ENCODE peak calls at places on chromosomes 4 and X, in five cellular contexts. W, I, R, Y and L are unnamed samples.

GRCh38 chrX:48573690-48574269 is 504 bp upstream of the RBM3 start:
- DNase-seq in W (no peak), I (peak; percentile 28), R (no peak), Y (peak; percentile 22), L (peak; percentile 56)

GRCh38 chr4:176043838-176044588 is 21.6 kb upstream of the WDR17 start:
- DNase-seq in W (no peak), I (no peak), R (no peak), Y (no peak), L (no peak)

GRCh38 chr4:83389037-83389755 is 54.5 kb upstream of the HPSE start:
- DNase-seq in W (no peak), I (no peak), R (peak; percentile 70), Y (no peak), L (no peak)

GRCh38 chr4:80362578-80363181 is 27.1 kb downstream of the CFAP299 start:
- DNase-seq in W (peak; percentile 13), I (peak; percentile 50), R (peak; percentile 23), Y (no peak), L (peak; percentile 33)

GRCh38 chr4:8278421-8279287 is 9.1 kb downstream of the HTRA3 start:
- DNase-seq in W (no peak), I (no peak), R (peak; percentile 46), Y (peak; percentile 41), L (no peak)

GRCh38 chrX:6968231-6968630 is 179.3 kb upstream of the STS start:
- DNase-seq in W (no peak), I (no peak), R (no peak), Y (no peak), L (no peak)

GRCh38 chrX:152926279-152926678 is 28.4 kb downstream of the ZNF185 start:
- DNase-seq in W (no peak), I (peak; percentile 47), R (peak; percentile 68), Y (peak; percentile 75), L (peak; percentile 60)

GRCh38 chrX:96435636-96436035 is 249.0 kb upstream of the DIAPH2 start:
- DNase-seq in W (no peak), I (no peak), R (no peak), Y (no peak), L (no peak)

GRCh38 chrX:120014354-120015129 is 62.9 kb downstream of the RHOXF2B start:
- DNase-seq in W (no peak), I (no peak), R (no peak), Y (no peak), L (no peak)
- H3K4me3 ChIP-seq in W (no peak overlapping the region), I (no peak overlapping the region), R (no peak overlapping the region), Y (no peak overlapping the region), L (no peak overlapping the region)

GRCh38 chr4:17557880-17558279 is 19.1 kb upstream of the LAP3 start:
- DNase-seq in W (no peak), I (no peak), R (no peak), Y (no peak), L (no peak)
- H3K4me1 ChIP-seq in W (no peaks in the 10 kb centered on the region), I (no peaks in the 10 kb centered on the region), R (peaks cover 11% of the 10 kb centered on the region), Y (no peaks in the 10 kb centered on the region), L (peaks cover 12% of the 10 kb centered on the region)

GRCh38 chr4:1403591-1404572 is 2.4 kb downstream of the NKX1-1 start:
- DNase-seq in W (no peak), I (peak; percentile 15), R (no peak), Y (no peak), L (peak; percentile 5)

GRCh38 chr4:1405636-1406415 is 416 bp downstream of the NKX1-1 start:
- DNase-seq in W (no peak), I (peak; percentile 14), R (no peak), Y (no peak), L (no peak)

GRCh38 chr4:1404573-1405248 is 1.5 kb downstream of the NKX1-1 start:
- DNase-seq in W (no peak), I (peak; percentile 12), R (no peak), Y (no peak), L (no peak)

GRCh38 chr4:1406416-1406945 is at the start of gene NKX1-1:
- DNase-seq in W (no peak), I (no peak), R (no peak), Y (no peak), L (no peak)

GRCh38 chr4:1405249-1405635 is 1.0 kb downstream of the NKX1-1 start:
- DNase-seq in W (no peak), I (no peak), R (no peak), Y (no peak), L (no peak)
- H3K9me3 ChIP-seq in W (no peaks in the 10 kb centered on the region), I (no peaks in the 10 kb centered on the region), R (no peaks in the 10 kb centered on the region), Y (no peaks in the 10 kb centered on the region), L (no peaks in the 10 kb centered on the region)

DNA sequence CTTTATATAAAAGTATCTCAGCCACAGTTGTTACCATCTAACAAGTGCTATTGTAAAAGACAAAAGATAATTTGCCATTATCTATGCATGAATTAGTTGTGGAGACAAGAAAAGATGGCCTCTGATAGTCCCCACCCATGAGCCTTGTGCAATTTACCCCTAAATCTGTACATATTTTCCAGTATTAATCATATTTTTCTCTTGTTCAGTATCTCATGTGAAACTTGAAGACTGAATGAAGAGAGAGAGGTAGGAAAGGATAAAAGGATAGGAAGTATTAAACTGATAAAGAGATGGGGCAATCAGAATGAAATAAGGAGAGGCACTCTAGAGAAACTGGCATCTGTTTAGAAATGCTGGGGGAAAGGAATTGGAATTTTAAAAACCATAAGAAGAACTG is 3.7 kb downstream of the MYOZ2 start:
- DNase-seq in W (no peak), I (no peak), R (peak; percentile 20), Y (no peak), L (no peak)
- H3K4me3 ChIP-seq in W (peak overlapping the region; percentile 62), I (no peak overlapping the region), R (no peak overlapping the region), Y (no peak overlapping the region), L (no peak overlapping the region)

GRCh38 chrX:11765449-11765848 is 7.4 kb downstream of the MSL3 start:
- DNase-seq in W (no peak), I (no peak), R (no peak), Y (no peak), L (no peak)

GRCh38 chrX:11760958-11761357 is 2.9 kb downstream of the MSL3 start:
- DNase-seq in W (no peak), I (no peak), R (no peak), Y (no peak), L (no peak)

GRCh38 chrX:11768039-11768438 is 10.0 kb downstream of the MSL3 start:
- DNase-seq in W (no peak), I (no peak), R (no peak), Y (no peak), L (no peak)

GRCh38 chrX:11766487-11766886 is 8.4 kb downstream of the MSL3 start:
- DNase-seq in W (no peak), I (no peak), R (no peak), Y (no peak), L (no peak)

GRCh38 chrX:11764602-11765067 is 6.6 kb downstream of the MSL3 start:
- DNase-seq in W (no peak), I (no peak), R (no peak), Y (no peak), L (no peak)
- H3K4me1 ChIP-seq in W (peaks cover 62% of the 10 kb centered on the region), I (no peaks in the 10 kb centered on the region), R (peaks cover 3% of the 10 kb centered on the region), Y (peaks cover 9% of the 10 kb centered on the region), L (no peaks in the 10 kb centered on the region)

GRCh38 chrX:66014084-66014483 is 25.8 kb downstream of the VSIG4 start:
- DNase-seq in W (no peak), I (no peak), R (no peak), Y (no peak), L (no peak)
- H3K9me3 ChIP-seq in W (no peaks in the 10 kb centered on the region), I (no peaks in the 10 kb centered on the region), R (peaks cover 3% of the 10 kb centered on the region), Y (no peaks in the 10 kb centered on the region), L (no peaks in the 10 kb centered on the region)

GRCh38 chrX:44876767-44877166 is 3.8 kb downstream of the KDM6A start:
- DNase-seq in W (no peak), I (no peak), R (no peak), Y (no peak), L (no peak)
- H3K4me3 ChIP-seq in W (peak overlapping the region; percentile 35), I (no peak overlapping the region), R (no peak overlapping the region), Y (no peak overlapping the region), L (no peak overlapping the region)